ENCODE peak calls at places on chromosomes 5 and 9, in four cellular contexts. P, T, I and Y are unnamed samples.

GRCh38 chr9:127724012-127724411 is 8.1 kb downstream of the TTC16 start:
- DNase-seq in I (no peak), T (no peak), P (peak; percentile 34), Y (no peak)

GRCh38 chr5:42235837-42236236 is 187.4 kb upstream of the GHR start:
- DNase-seq in P (no peak), T (no peak), I (peak; percentile 66), Y (no peak)

GRCh38 chr5:143399616-143400540 is 3.6 kb downstream of the NR3C1 start:
- DNase-seq in P (no peak), T (no peak), I (no peak), Y (no peak)

GRCh38 chr5:116157902-116158301 is 73.1 kb downstream of the COMMD10 start:
- DNase-seq in T (no peak), P (no peak), I (no peak), Y (no peak)

GRCh38 chr5:84383816-84384603 is 670 bp downstream of the EDIL3 start:
- DNase-seq in P (peak; percentile 51), I (no peak), T (peak; percentile 60), Y (peak; percentile 23)

GRCh38 chr5:168947212-168947868 is 353.6 kb downstream of the SLIT3 start:
- DNase-seq in I (no peak), T (no peak), P (peak; percentile 28), Y (no peak)

GRCh38 chr5:134142088-134142487 is 27.6 kb downstream of the TCF7 start:
- DNase-seq in P (no peak), T (peak; percentile 41), I (peak; percentile 10), Y (no peak)

GRCh38 chr5:123814796-123815479 is 303.0 kb downstream of the CSNK1G3 start:
- DNase-seq in P (no peak), I (no peak), T (no peak), Y (no peak)

GRCh38 chr9:114240216-114240615 is 82.7 kb upstream of the ORM1 start:
- DNase-seq in T (no peak), I (no peak), P (no peak), Y (no peak)

GRCh38 chr5:114402206-114402605 is 40.3 kb downstream of the KCNN2 start:
- DNase-seq in T (no peak), I (no peak), P (no peak), Y (no peak)

GRCh38 chr5:133269707-133270106 is 217.9 kb downstream of the HSPA4 start:
- DNase-seq in P (no peak), I (no peak), T (no peak), Y (no peak)

GRCh38 chr5:153952893-153953292 is 85.8 kb downstream of the FAM114A2 start:
- DNase-seq in I (no peak), T (no peak), P (no peak), Y (no peak)

GRCh38 chr5:113487411-113487778 is 858 bp downstream of the MCC start:
- DNase-seq in P (no peak), I (no peak), T (no peak), Y (no peak)

GRCh38 chr9:524008-524407 is 309.3 kb downstream of the DOCK8 start:
- DNase-seq in P (no peak), I (no peak), T (no peak), Y (no peak)

GRCh38 chr5:168291961-168292782 is 727 bp downstream of the WWC1 start:
- DNase-seq in P (peak; percentile 29), I (no peak), T (peak; percentile 78), Y (no peak)

GRCh38 chr5:73180561-73180960 is 7.6 kb downstream of the TMEM174 start:
- DNase-seq in T (no peak), I (no peak), P (no peak), Y (no peak)

GRCh38 chr5:179595916-179596315 is 27.6 kb downstream of the HNRNPH1 start:
- DNase-seq in I (no peak), T (no peak), P (no peak), Y (no peak)

GRCh38 chr5:12292610-12293204 is 388.5 kb upstream of the CTNND2 start:
- DNase-seq in P (no peak), T (no peak), I (no peak), Y (no peak)

GRCh38 chr5:163687421-163687820 is 182.0 kb downstream of the MAT2B start:
- DNase-seq in T (no peak), I (no peak), P (no peak), Y (no peak)

GRCh38 chr5:6315580-6315979 is 62.8 kb downstream of the MED10 start:
- DNase-seq in I (no peak), T (no peak), P (no peak), Y (no peak)

GRCh38 chr9:112863214-112863613 is 27.5 kb downstream of the SLC46A2 start:
- DNase-seq in P (no peak), T (peak; percentile 80), I (no peak), Y (peak; percentile 47)
- TF ChIP-seq CTCF in P (no peak), T (no peak), I (no peak), Y (no peak)

DNA sequence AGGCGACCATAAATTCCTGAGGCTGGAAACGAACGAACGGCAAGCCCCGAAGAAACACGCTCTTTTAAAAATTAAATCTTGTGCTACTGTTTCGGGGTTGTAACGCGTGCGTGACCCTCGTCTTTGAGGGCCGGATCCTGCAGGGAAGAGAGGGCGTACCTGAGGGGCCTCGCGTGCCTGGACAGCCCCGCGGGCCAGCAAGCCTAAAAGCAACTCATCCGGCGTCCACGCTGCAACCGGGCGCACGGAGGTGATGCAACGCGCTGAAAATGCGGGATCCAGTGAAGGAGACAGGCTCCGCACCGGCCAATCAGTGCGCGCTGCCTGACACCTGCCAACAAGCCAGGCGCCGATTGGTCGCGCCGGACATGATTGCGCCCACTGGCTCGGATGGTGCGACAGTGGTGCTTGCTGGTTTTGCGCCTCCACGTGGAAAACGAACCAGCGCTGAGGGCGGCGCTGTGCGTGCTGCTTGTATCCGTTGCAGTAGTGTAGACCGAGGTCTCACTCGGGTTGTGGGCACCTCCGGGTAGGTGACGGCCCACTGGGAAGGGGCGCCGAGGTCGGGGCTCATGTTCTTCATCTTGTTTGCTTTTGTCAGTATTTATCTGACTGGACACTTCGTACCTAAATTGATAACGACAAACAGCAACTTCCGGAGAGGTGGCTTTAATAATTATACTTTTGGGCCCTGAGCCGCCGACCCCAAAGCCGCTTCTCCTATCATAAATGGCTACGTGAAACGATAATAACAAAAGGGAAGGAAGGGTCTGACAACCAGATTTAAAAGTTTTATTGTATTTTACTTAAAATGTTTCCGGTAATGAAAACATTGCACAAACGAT is at the start of gene IARS1:
- DNase-seq in P (peak; percentile 99), I (peak; percentile 99), T (peak; percentile 98), Y (peak; percentile 98)
- TF ChIP-seq POLR2A in P (peak; percentile 73), I (no peak), T (no peak), Y (no peak)

GRCh38 chr9:69197687-69198086 is 23.6 kb downstream of the TJP2 start:
- DNase-seq in I (no peak), T (no peak), P (no peak), Y (peak; percentile 43)

GRCh38 chr9:69204378-69204777 is 30.3 kb downstream of the TJP2 start:
- DNase-seq in T (no peak), P (no peak), I (no peak), Y (no peak)

GRCh38 chr9:69202556-69202955 is 28.5 kb downstream of the TJP2 start:
- DNase-seq in T (no peak), I (no peak), P (no peak), Y (no peak)

GRCh38 chr9:69198526-69199250 is 24.6 kb downstream of the TJP2 start:
- DNase-seq in T (no peak), P (no peak), I (no peak), Y (no peak)

GRCh38 chr9:69200071-69200470 is 26.0 kb downstream of the TJP2 start:
- DNase-seq in I (no peak), T (no peak), P (no peak), Y (peak; percentile 50)
- TF ChIP-seq CTCF in I (no peak), T (no peak), P (no peak), Y (no peak)

DNA sequence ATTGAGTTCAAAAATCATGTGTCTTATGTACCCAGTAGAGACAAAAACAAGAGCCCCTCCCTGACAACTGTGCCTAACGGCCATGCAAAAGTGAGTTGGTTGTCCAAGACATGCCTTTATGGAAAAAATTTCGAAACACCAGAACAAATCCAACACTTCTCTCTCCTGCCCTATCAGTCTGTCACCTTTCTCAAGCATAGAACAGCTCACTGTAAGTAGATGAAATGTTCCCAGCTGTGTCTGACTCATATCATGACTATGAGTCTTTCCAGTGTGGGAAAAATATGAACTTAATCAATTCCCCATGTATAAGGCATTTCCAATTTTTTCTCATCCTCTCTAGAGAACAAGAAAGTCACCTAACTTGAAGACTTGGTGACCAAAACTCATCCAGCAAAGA is 191.5 kb upstream of the NREP start:
- DNase-seq in P (no peak), I (peak; percentile 32), T (no peak), Y (no peak)
- TF ChIP-seq POLR2A in P (no peak), I (no peak), T (no peak), Y (no peak)

DNA sequence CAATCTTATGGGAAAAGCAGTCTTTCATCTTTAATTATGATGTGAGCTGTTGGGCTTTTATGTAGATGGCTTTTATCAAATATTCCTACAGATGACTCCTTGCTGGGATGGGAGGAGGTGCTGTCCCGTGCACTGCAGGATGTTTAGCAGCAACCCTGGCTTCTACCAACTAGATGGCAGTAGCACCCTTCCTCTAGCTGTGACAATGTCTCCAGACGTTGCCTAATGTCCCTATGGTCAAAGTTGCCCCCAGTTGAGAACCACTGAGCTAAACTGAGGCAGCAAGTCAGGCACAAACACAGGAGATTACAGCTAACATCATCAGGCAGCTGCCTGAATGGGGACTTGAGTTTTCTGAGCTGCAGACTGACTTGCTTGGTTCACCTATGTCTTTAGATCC is 401.9 kb upstream of the PDE4D start:
- DNase-seq in T (no peak), P (peak; percentile 17), I (no peak), Y (no peak)
- TF ChIP-seq CTCF in T (no peak), P (no peak), I (no peak), Y (peak; percentile 34)

GRCh38 chr9:124257865-124258764 is at the start of gene NEK6:
- DNase-seq in T (peak; percentile 92), P (peak; percentile 19), I (no peak), Y (peak; percentile 57)
- TF ChIP-seq POLR2A in T (no peak), P (no peak), I (no peak), Y (no peak)